ENCODE peak calls at places on chromosomes 13 and 19, in four cellular contexts. J is IMR-90, D is H1, O is H9. E is an unnamed sample.
A peak's percentile ranks its signal among the peaks of the same experiment; 100 is the strongest.

GRCh38 chr13:93227906-93228801 is 1.5 kb downstream of the GPC6 start:
- DNase-seq in J (peak; percentile 87), D (peak; percentile 86), O (peak; percentile 78), E (peak; percentile 97)

GRCh38 chr19:55696301-55697068 is 21.5 kb downstream of the EPN1 start:
- DNase-seq in J (no peak), D (no peak), O (no peak), E (no peak)

GRCh38 chr13:77459616-77460015 is 75.9 kb upstream of the SCEL start:
- DNase-seq in J (no peak), D (no peak), O (no peak), E (no peak)

GRCh38 chr13:43977911-43978310 is 98.2 kb downstream of the LACC1 start:
- DNase-seq in J (no peak), D (no peak), O (no peak), E (no peak)

GRCh38 chr13:48853381-48854102 is 122.2 kb upstream of the FNDC3A start:
- DNase-seq in J (peak; percentile 67), D (no peak), O (no peak), E (no peak)

GRCh38 chr13:51636349-51636890 is 52.2 kb downstream of the WDFY2 start:
- DNase-seq in J (no peak), D (no peak), O (no peak), E (no peak)

GRCh38 chr13:97892717-97893116 is 60.8 kb upstream of the IPO5 start:
- DNase-seq in J (peak; percentile 85), D (no peak), O (no peak), E (peak; percentile 10)

GRCh38 chr13:26412961-26413716 is 144.3 kb upstream of the WASF3 start:
- DNase-seq in J (no peak), D (no peak), O (no peak), E (no peak)

GRCh38 chr13:111532111-111532510 is 211.7 kb downstream of the TEX29 start:
- DNase-seq in J (no peak), D (no peak), O (peak; percentile 41), E (no peak)

GRCh38 chr13:109381546-109382180 is 404.7 kb downstream of the IRS2 start:
- DNase-seq in J (peak; percentile 71), D (no peak), O (no peak), E (no peak)

GRCh38 chr19:54137913-54138776 is 583 bp downstream of the CNOT3 start:
- DNase-seq in J (no peak), D (peak; percentile 67), O (no peak), E (peak; percentile 27)

GRCh38 chr13:34988330-34988791 is 46.3 kb downstream of the NBEA start:
- DNase-seq in J (no peak), D (no peak), O (no peak), E (no peak)

GRCh38 chr13:34990399-34991224 is 48.5 kb downstream of the NBEA start:
- DNase-seq in J (no peak), D (no peak), O (peak; percentile 32), E (no peak)

DNA sequence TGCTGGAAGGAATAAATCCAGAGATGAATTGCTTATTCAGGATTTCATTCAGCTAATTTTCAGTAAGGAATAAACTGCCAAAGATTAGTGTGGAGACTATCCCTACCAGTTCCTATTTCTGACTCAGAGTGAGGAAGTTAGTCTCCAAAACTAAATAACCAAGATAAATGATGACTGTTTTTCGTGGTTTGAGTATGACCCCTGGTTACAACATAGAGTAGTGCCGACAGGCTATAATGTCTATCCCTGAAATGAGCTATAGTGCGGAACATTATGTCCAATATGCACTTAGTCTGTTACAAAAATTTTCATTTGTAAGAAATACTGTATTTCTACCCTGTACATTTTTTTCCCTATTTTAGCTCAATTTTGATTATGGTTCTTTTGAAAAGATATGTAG is 51.4 kb downstream of the NBEA start:
- DNase-seq in J (no peak), D (no peak), O (no peak), E (no peak)
- H3K56ac ChIP-seq in J (no peak overlapping the region), D (no peak overlapping the region), O (no peak overlapping the region), E (no peak overlapping the region)

GRCh38 chr19:58009301-58009665 is 6.7 kb upstream of the ZNF606 start:
- DNase-seq in J (no peak), D (no peak), O (no peak), E (no peak)
- H3K4me2 ChIP-seq in J (peak overlapping the region; percentile 44), D (peak overlapping the region; percentile 31), O (peak overlapping the region; percentile 33), E (peak overlapping the region; percentile 29)

DNA sequence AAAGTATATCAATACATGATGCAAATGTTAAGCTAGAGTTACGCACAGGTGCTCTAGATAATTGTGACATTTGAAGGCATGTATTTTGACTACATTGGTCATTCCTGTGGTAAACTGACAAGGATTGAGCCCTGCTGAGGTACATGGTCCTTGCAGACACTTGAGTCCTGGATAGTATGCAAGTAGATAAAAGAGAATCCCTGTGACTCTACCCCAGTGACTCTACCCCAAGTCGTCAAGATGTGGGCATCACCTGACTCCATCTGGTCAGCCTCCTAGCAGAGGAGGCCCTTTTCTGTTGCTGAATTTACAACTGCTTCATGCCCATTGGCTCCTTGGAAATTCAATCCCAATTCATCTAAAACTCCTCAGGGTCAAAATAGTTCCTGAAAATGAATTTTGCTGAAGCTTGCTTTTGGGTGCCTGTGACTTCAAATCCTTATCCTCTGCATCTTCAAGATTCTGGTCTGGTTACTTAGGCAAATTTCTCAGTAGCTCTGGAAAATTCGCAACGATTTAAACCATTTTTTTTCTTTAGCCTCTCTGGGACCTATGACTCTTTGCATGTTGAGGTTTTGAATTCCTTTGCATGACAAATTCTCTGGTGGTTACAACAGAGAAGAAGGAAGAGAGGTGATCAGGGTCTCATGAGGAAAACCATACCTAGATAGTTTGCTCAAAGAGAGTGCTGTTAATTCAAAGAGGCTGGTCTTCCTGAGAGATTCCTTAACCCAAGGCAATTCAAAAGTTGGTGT is 422.1 kb downstream of the FGF9 start:
- DNase-seq in J (peak; percentile 83), D (no peak), O (no peak), E (no peak)
- H3K56ac ChIP-seq in J (peak overlapping the region; percentile 60), D (no peak overlapping the region), O (no peak overlapping the region), E (no peak overlapping the region)

GRCh38 chr19:1863638-1864479 is 480 bp upstream of the KLF16 start:
- DNase-seq in J (peak; percentile 92), D (peak; percentile 94), O (peak; percentile 93), E (peak; percentile 96)
- H3K4me2 ChIP-seq in J (peak overlapping the region; percentile 89), D (peak overlapping the region; percentile 32), O (peak overlapping the region; percentile 31), E (peak overlapping the region; percentile 39)

GRCh38 chr13:98910501-98910951 is 67.3 kb downstream of the DOCK9 start:
- DNase-seq in J (peak; percentile 70), D (no peak), O (no peak), E (peak; percentile 67)

GRCh38 chr13:98900442-98900841 is 77.4 kb downstream of the DOCK9 start:
- DNase-seq in J (no peak), D (no peak), O (no peak), E (no peak)

GRCh38 chr13:98909016-98909415 is 68.8 kb downstream of the DOCK9 start:
- DNase-seq in J (peak; percentile 14), D (no peak), O (no peak), E (no peak)

GRCh38 chr13:98906746-98907502 is 70.9 kb downstream of the DOCK9 start:
- DNase-seq in J (no peak), D (no peak), O (no peak), E (no peak)

DNA sequence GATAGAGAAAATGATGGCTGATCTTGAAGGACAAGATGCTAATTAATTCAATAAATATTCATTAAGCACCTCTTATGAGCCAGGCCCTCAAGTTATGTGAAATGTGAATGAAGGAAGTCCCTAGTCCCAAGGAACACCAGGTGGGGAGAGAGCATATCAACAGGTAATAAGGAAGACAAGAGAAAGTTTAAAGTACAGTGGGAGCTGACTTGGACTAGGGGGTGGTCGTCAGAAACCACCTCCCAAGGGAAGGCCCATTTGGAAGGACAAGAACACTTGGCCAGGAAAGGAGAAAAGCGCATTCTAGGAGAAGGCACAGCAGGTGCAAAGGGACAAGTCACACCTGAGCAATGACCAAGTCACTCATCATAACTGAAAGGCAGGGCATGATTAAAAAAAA is 72.7 kb downstream of the DOCK9 start:
- DNase-seq in J (no peak), D (no peak), O (no peak), E (no peak)
- H3K56ac ChIP-seq in J (no peak overlapping the region), D (no peak overlapping the region), O (no peak overlapping the region), E (no peak overlapping the region)